ENCODE peak calls at places on chromosome 17, in five cellular contexts. One of them, this sample, is unnamed.

GRCh38 chr17:4881761-4882555 is 17.4 kb upstream of the C17orf107 start:
- DNase-seq in fibroblast of lung: peak
- DNase-seq in body of pancreas: peak
- DNase-seq in fibroblast of mammary gland: peak
- DNase-seq in lower leg skin: no peak
- DNase-seq in this sample: no peak

GRCh38 chr17:69729937-69730336 is 315.4 kb downstream of the MAP2K6 start:
- DNase-seq in fibroblast of mammary gland: peak
- DNase-seq in body of pancreas: no peak
- DNase-seq in fibroblast of lung: peak
- DNase-seq in lower leg skin: no peak
- DNase-seq in this sample: peak

GRCh38 chr17:31802502-31802901 is 56.5 kb downstream of the COPRS start:
- DNase-seq in fibroblast of lung: no peak
- DNase-seq in body of pancreas: no peak
- DNase-seq in fibroblast of mammary gland: no peak
- DNase-seq in lower leg skin: no peak
- DNase-seq in this sample: no peak

GRCh38 chr17:32609085-32609484 is 122.3 kb downstream of the CDK5R1 start:
- DNase-seq in body of pancreas: peak
- DNase-seq in fibroblast of lung: peak
- DNase-seq in fibroblast of mammary gland: peak
- DNase-seq in lower leg skin: no peak
- DNase-seq in this sample: peak

GRCh38 chr17:57672971-57673370 is 72.1 kb downstream of the CCDC182 start:
- DNase-seq in fibroblast of mammary gland: no peak
- DNase-seq in lower leg skin: peak
- DNase-seq in body of pancreas: no peak
- DNase-seq in fibroblast of lung: no peak
- DNase-seq in this sample: no peak

GRCh38 chr17:19830061-19830460 is 37.7 kb downstream of the ULK2 start:
- DNase-seq in fibroblast of lung: no peak
- DNase-seq in body of pancreas: no peak
- DNase-seq in fibroblast of mammary gland: no peak
- DNase-seq in lower leg skin: no peak
- DNase-seq in this sample: peak

GRCh38 chr17:39187152-39187830 is 10.2 kb downstream of the CACNB1 start:
- DNase-seq in fibroblast of lung: no peak
- DNase-seq in fibroblast of mammary gland: no peak
- DNase-seq in body of pancreas: no peak
- DNase-seq in lower leg skin: no peak
- DNase-seq in this sample: no peak

GRCh38 chr17:5817475-5818395 is 233.4 kb upstream of the NLRP1 start:
- DNase-seq in lower leg skin: no peak
- DNase-seq in body of pancreas: no peak
- DNase-seq in fibroblast of mammary gland: no peak
- DNase-seq in fibroblast of lung: no peak
- DNase-seq in this sample: no peak

GRCh38 chr17:35713069-35713728 is 18.2 kb upstream of the RASL10B start:
- DNase-seq in body of pancreas: peak
- DNase-seq in fibroblast of mammary gland: peak
- DNase-seq in lower leg skin: no peak
- DNase-seq in fibroblast of lung: peak
- DNase-seq in this sample: peak

GRCh38 chr17:4947411-4948165 is 742 bp downstream of the PFN1 start:
- DNase-seq in fibroblast of lung: peak
- DNase-seq in body of pancreas: peak
- DNase-seq in fibroblast of mammary gland: peak
- DNase-seq in lower leg skin: peak
- DNase-seq in this sample: peak

GRCh38 chr17:69961488-69962145 is 113.4 kb upstream of the KCNJ16 start:
- DNase-seq in fibroblast of lung: peak
- DNase-seq in lower leg skin: no peak
- DNase-seq in fibroblast of mammary gland: no peak
- DNase-seq in body of pancreas: peak
- DNase-seq in this sample: no peak

GRCh38 chr17:16131593-16131992 is 83.7 kb downstream of the NCOR1 start:
- DNase-seq in body of pancreas: no peak
- DNase-seq in fibroblast of lung: no peak
- DNase-seq in lower leg skin: no peak
- DNase-seq in fibroblast of mammary gland: no peak
- DNase-seq in this sample: no peak
- H3K4me3 ChIP-seq in body of pancreas: no peak
- H3K4me3 ChIP-seq in fibroblast of lung: no peak
- H3K4me3 ChIP-seq in lower leg skin: no peak
- H3K4me3 ChIP-seq in fibroblast of mammary gland: no peak
- H3K4me3 ChIP-seq in this sample: no peak

DNA sequence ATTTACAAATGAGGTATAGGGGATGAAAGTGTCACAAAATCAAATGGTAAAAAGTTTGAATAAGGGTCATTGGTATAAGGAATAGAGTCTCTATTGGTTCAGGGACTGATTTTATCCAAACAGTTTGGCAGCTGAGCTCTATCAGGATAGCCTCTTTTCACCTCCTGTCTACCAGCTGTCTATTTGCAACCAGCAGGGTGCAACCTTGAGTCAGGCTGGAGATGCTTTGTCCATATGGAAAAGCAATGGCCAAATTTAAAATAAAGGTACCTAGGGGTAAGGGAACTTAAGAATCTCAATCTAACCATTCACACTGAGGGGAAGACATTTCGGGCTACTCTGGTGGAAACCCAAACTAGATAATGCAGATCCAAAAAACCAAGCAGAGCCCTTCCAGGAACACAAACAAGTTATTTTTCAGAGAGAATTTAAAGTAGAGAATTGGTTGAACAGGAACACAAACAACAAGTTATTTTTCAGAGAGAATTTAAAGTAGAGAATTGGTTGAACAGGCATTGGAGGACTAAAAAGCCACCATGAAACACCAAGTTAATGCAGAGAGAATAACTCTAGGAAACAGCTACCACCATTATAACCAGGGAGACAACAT is 12.6 kb upstream of the CA10 start:
- DNase-seq in lower leg skin: no peak
- DNase-seq in fibroblast of lung: no peak
- DNase-seq in fibroblast of mammary gland: peak
- DNase-seq in body of pancreas: peak
- DNase-seq in this sample: no peak
- TF ChIP-seq CTCF in lower leg skin: no peak
- TF ChIP-seq CTCF in fibroblast of lung: no peak
- TF ChIP-seq CTCF in fibroblast of mammary gland: peak
- TF ChIP-seq CTCF in body of pancreas: peak
- TF ChIP-seq CTCF in this sample: peak

GRCh38 chr17:82096709-82097186 is 1.3 kb downstream of the FASN start:
- DNase-seq in body of pancreas: no peak
- DNase-seq in lower leg skin: no peak
- DNase-seq in fibroblast of mammary gland: no peak
- DNase-seq in fibroblast of lung: no peak
- DNase-seq in this sample: no peak
- H3K4me3 ChIP-seq in body of pancreas: peak
- H3K4me3 ChIP-seq in lower leg skin: peak
- H3K4me3 ChIP-seq in fibroblast of mammary gland: peak
- H3K4me3 ChIP-seq in fibroblast of lung: peak
- H3K4me3 ChIP-seq in this sample: peak

GRCh38 chr17:49896860-49897259 is 49.0 kb upstream of the TAC4 start:
- DNase-seq in lower leg skin: no peak
- DNase-seq in fibroblast of lung: no peak
- DNase-seq in body of pancreas: no peak
- DNase-seq in fibroblast of mammary gland: no peak
- DNase-seq in this sample: no peak

GRCh38 chr17:49901460-49902331 is 53.8 kb upstream of the TAC4 start:
- DNase-seq in lower leg skin: no peak
- DNase-seq in fibroblast of lung: no peak
- DNase-seq in body of pancreas: peak
- DNase-seq in fibroblast of mammary gland: no peak
- DNase-seq in this sample: no peak

GRCh38 chr17:49899588-49899987 is 51.7 kb upstream of the TAC4 start:
- DNase-seq in lower leg skin: no peak
- DNase-seq in fibroblast of lung: no peak
- DNase-seq in fibroblast of mammary gland: no peak
- DNase-seq in body of pancreas: no peak
- DNase-seq in this sample: no peak

GRCh38 chr17:49896222-49896621 is 48.4 kb upstream of the TAC4 start:
- DNase-seq in fibroblast of mammary gland: no peak
- DNase-seq in body of pancreas: no peak
- DNase-seq in lower leg skin: no peak
- DNase-seq in fibroblast of lung: no peak
- DNase-seq in this sample: no peak

GRCh38 chr17:49898547-49899490 is 51.0 kb upstream of the TAC4 start:
- DNase-seq in fibroblast of lung: no peak
- DNase-seq in fibroblast of mammary gland: peak
- DNase-seq in body of pancreas: no peak
- DNase-seq in lower leg skin: no peak
- DNase-seq in this sample: no peak
- TF ChIP-seq CTCF in fibroblast of lung: no peak
- TF ChIP-seq CTCF in fibroblast of mammary gland: peak
- TF ChIP-seq CTCF in body of pancreas: no peak
- TF ChIP-seq CTCF in lower leg skin: no peak
- TF ChIP-seq CTCF in this sample: no peak

GRCh38 chr17:7563115-7563869 is 1.6 kb downstream of the SENP3 start:
- DNase-seq in fibroblast of lung: no peak
- DNase-seq in body of pancreas: no peak
- DNase-seq in fibroblast of mammary gland: no peak
- DNase-seq in lower leg skin: no peak
- DNase-seq in this sample: no peak
- H3K4me3 ChIP-seq in fibroblast of lung: peak
- H3K4me3 ChIP-seq in body of pancreas: no peak
- H3K4me3 ChIP-seq in fibroblast of mammary gland: no peak
- H3K4me3 ChIP-seq in lower leg skin: no peak
- H3K4me3 ChIP-seq in this sample: peak

DNA sequence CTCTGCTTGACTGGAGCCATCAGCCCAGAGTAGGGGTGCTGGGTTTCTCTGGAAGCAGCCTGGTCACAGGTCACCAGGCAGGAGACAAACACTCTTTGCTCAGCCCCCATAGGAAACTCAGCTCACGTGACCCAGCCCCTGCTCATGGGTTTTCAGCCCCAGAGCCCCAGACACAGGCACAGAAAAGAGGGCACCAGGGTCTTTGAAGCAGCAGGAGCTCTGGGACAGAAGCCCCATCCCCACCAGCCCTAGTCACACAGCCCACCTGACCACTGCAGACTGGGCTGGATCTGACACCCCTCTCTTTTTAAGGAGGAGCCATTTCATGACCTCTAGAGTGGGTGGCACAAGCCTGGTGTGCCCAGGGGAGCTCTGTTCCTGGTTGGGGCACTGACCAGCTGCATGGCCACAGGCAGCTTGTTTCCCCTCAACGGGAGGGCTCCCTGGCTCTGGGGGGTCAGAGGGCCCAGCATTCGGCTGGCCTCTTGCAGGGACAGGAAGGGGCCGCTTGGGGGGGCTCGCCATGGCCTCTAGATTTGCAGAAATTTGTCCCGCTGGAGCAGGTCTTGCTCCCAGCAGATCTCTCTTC is 13.8 kb upstream of the CD79B start:
- DNase-seq in body of pancreas: no peak
- DNase-seq in lower leg skin: no peak
- DNase-seq in fibroblast of lung: no peak
- DNase-seq in fibroblast of mammary gland: no peak
- DNase-seq in this sample: no peak
- TF ChIP-seq CTCF in body of pancreas: no peak
- TF ChIP-seq CTCF in lower leg skin: no peak
- TF ChIP-seq CTCF in fibroblast of lung: no peak
- TF ChIP-seq CTCF in fibroblast of mammary gland: no peak
- TF ChIP-seq CTCF in this sample: no peak

GRCh38 chr17:77644981-77645380 is 313.5 kb upstream of the TNRC6C start:
- DNase-seq in fibroblast of lung: no peak
- DNase-seq in lower leg skin: peak
- DNase-seq in fibroblast of mammary gland: no peak
- DNase-seq in body of pancreas: no peak
- DNase-seq in this sample: no peak
- H3K4me3 ChIP-seq in fibroblast of lung: no peak
- H3K4me3 ChIP-seq in lower leg skin: no peak
- H3K4me3 ChIP-seq in fibroblast of mammary gland: no peak
- H3K4me3 ChIP-seq in body of pancreas: no peak
- H3K4me3 ChIP-seq in this sample: no peak

DNA sequence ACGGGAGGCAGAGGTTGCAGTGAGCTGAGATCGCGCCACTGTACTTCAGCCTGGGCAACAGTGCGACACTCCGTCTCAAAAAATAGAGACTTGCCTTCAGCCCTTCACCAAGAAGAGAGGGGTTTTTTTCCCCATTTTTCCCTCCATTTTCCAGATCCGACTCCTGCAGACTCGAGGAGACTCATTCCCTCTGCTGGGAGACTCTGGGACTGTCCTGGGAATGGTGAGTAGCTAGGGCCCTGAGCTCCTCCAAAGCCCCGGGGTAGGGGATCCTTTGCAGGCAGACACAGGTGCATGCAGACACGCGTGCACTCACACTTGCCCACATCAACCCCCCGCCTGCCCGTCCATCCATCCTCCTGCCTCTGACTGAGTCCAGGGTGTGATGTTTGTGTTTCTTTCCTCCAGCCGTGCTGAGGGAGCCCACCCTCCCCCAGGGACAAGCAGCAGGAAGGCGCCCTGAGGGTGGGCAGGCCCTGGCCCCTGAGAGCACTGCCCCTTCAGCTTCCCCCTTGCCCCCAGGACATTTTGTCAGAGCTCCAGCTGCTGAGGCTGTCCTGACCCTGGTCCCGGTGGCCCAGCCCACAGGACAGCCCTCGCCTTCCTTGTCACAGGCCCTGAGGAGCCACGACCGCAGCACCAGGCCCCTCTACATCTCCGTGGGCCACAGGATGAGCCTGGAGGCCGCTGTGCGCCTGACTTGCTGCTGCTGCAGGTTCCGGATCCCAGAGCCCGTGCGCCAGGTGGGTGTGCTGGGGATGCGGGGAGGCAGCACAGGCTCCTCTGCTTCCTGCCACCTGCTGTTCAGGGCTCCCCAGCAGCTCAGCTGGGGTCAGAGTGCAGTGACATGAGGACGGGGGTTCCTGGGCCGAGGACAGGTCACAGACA is 10.2 kb downstream of the ENDOV start:
- DNase-seq in lower leg skin: no peak
- DNase-seq in body of pancreas: no peak
- DNase-seq in fibroblast of mammary gland: no peak
- DNase-seq in fibroblast of lung: no peak
- DNase-seq in this sample: no peak
- TF ChIP-seq CTCF in lower leg skin: no peak
- TF ChIP-seq CTCF in body of pancreas: no peak
- TF ChIP-seq CTCF in fibroblast of mammary gland: no peak
- TF ChIP-seq CTCF in fibroblast of lung: no peak
- TF ChIP-seq CTCF in this sample: no peak